ENCODE peak calls at places on chromosomes 6 and 20, in four cellular contexts. H, T, N and I are unnamed samples.

GRCh38 chr6:46638650-46639049 is 14.0 kb downstream of the CYP39A1 start:
- DNase-seq in H (no peak), T (no peak), N (no peak), I (no peak)

GRCh38 chr20:63234693-63235398 is 859 bp upstream of the BIRC7 start:
- DNase-seq in H (peak), T (peak), N (no peak), I (peak)

GRCh38 chr20:40658509-40658908 is 30.5 kb downstream of the MAFB start:
- DNase-seq in H (no peak), T (no peak), N (no peak), I (no peak)

GRCh38 chr6:80610821-80611220 is 504.4 kb downstream of the BCKDHB start:
- DNase-seq in H (no peak), T (no peak), N (no peak), I (no peak)

GRCh38 chr6:100176321-100176950 is 182.4 kb upstream of the MCHR2 start:
- DNase-seq in H (no peak), T (no peak), N (no peak), I (peak)

GRCh38 chr20:51769941-51770615 is 1.9 kb upstream of the ATP9A start:
- DNase-seq in H (no peak), T (no peak), N (no peak), I (no peak)

GRCh38 chr6:118968416-118968815 is 33.5 kb upstream of the MCM9 start:
- DNase-seq in H (no peak), T (no peak), N (no peak), I (peak)

GRCh38 chr6:73240730-73241129 is 15.4 kb upstream of the KHDC1L start:
- DNase-seq in H (no peak), T (no peak), N (no peak), I (no peak)

GRCh38 chr6:129954749-129955431 is 63.5 kb upstream of the L3MBTL3 start:
- DNase-seq in H (no peak), T (no peak), N (no peak), I (no peak)

GRCh38 chr20:16711859-16712258 is 18.0 kb upstream of the SNRPB2 start:
- DNase-seq in H (no peak), T (no peak), N (no peak), I (no peak)